ENCODE peak calls at places on chromosomes 2 and 18, in four cellular contexts. U is HepG2, E is WTC11, M is A549. W is an unnamed sample.

GRCh38 chr2:1898461-1899395 is 154.4 kb upstream of the PXDN start:
- DNase-seq in U (no peak), M (no peak), E (no peak), W (no peak)

GRCh38 chr18:11259421-11259820 is 110.1 kb upstream of the PIEZO2 start:
- DNase-seq in U (no peak), M (no peak), E (no peak), W (no peak)

GRCh38 chr18:3869848-3870247 is 419.9 kb downstream of the TGIF1 start:
- DNase-seq in M (peak; percentile 77), U (peak; percentile 36), E (no peak), W (no peak)

GRCh38 chr2:148524519-148524919 is 120.0 kb upstream of the EPC2 start:
- DNase-seq in M (no peak), U (no peak), E (no peak), W (no peak)

GRCh38 chr2:111678651-111679050 is 205.3 kb downstream of the ANAPC1 start:
- DNase-seq in U (no peak), E (no peak), M (no peak), W (no peak)

GRCh38 chr2:224987733-224988132 is 54.5 kb downstream of the DOCK10 start:
- DNase-seq in M (no peak), E (no peak), U (no peak), W (no peak)

GRCh38 chr2:224311226-224311625 is 90.7 kb downstream of the FAM124B start:
- DNase-seq in E (no peak), M (no peak), U (no peak), W (no peak)

GRCh38 chr2:76953733-76954347 is 568.3 kb downstream of the LRRTM4 start:
- DNase-seq in U (peak; percentile 68), E (peak; percentile 36), M (peak; percentile 56), W (peak; percentile 17)

GRCh38 chr2:50077190-50077589 is 922.9 kb upstream of the FSHR start:
- DNase-seq in E (no peak), M (no peak), U (no peak), W (no peak)

GRCh38 chr2:154697422-154698237 is 865 bp upstream of the KCNJ3 start:
- DNase-seq in M (no peak), E (peak; percentile 55), U (no peak), W (no peak)

GRCh38 chr2:39597309-39597708 is 68.4 kb upstream of the TMEM178A start:
- DNase-seq in U (no peak), M (no peak), E (no peak), W (no peak)

GRCh38 chr2:232885264-232885961 is 15.3 kb downstream of the SNORC start:
- DNase-seq in E (no peak), M (no peak), U (no peak), W (no peak)

GRCh38 chr2:15808980-15809379 is 131.4 kb upstream of the MYCN start:
- DNase-seq in U (no peak), M (no peak), E (no peak), W (no peak)
- TF ChIP-seq ESRRA in U (no peak), M (no peak), E (no peak), W (no peak)

GRCh38 chr2:140178224-140178623 is 1398.0 kb upstream of the NXPH2 start:
- DNase-seq in M (no peak), E (no peak), U (no peak), W (no peak)
- TF ChIP-seq ESRRA in M (no peak), E (no peak), U (no peak), W (no peak)

GRCh38 chr2:45919711-45920111 is 268.2 kb downstream of the PRKCE start:
- DNase-seq in E (no peak), M (no peak), U (no peak), W (no peak)

GRCh38 chr2:45923701-45924100 is 272.2 kb downstream of the PRKCE start:
- DNase-seq in E (no peak), U (no peak), M (no peak), W (no peak)

GRCh38 chr2:45921921-45922320 is 270.4 kb downstream of the PRKCE start:
- DNase-seq in M (no peak), E (no peak), U (no peak), W (no peak)

GRCh38 chr2:45925636-45926350 is 274.3 kb downstream of the PRKCE start:
- DNase-seq in U (no peak), E (no peak), M (no peak), W (no peak)

GRCh38 chr2:45922577-45922988 is 271.1 kb downstream of the PRKCE start:
- DNase-seq in M (no peak), U (no peak), E (no peak), W (no peak)
- TF ChIP-seq ESRRA in M (no peak), U (no peak), E (no peak), W (no peak)

DNA sequence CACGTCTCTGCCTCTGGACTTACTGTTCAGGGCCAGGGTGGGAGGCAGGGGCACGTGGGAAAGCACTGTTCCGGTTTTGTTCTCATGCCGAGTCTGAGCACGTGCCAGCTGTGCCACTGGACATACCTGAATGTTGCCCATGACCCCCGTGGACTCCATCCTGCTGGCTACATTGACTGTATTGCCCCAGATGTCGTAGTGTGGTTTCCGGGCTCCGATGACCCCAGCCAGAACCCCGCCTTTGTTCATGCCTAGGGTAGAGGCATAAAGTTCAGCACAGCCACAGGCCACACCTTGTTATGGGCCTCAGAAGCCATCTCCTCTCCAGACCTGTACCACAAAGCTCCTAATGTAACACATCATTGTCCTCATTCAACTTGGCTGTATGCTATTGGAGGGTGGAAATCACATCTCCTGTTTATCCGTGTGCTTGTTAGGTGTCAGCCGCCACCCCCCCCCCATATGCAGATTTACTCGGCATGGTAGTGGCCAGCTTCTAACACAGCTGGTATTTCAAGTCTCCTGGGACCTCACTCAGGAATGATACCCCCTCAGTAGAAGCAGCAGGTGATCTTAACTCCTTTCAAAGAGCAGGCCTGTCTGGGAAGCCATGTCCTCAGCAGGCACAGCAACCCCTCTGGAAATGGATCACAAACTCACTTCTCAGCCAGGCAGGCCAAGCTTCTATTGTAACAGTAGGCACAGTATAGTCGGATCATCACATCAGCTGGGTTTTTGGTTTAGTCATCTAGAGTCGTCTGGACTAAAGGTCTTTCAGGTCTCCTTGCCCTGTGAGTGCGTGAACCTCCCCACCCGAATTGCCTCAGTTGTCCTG is 27.6 kb downstream of the CENPO start:
- DNase-seq in M (no peak), U (no peak), E (no peak), W (no peak)
- TF ChIP-seq ESRRA in M (no peak), U (no peak), E (no peak), W (no peak)

GRCh38 chr18:76456823-76457222 is 38.2 kb downstream of the ZNF516 start:
- DNase-seq in E (no peak), U (no peak), M (no peak), W (no peak)
- TF ChIP-seq ESRRA in E (no peak), U (no peak), M (no peak), W (no peak)

DNA sequence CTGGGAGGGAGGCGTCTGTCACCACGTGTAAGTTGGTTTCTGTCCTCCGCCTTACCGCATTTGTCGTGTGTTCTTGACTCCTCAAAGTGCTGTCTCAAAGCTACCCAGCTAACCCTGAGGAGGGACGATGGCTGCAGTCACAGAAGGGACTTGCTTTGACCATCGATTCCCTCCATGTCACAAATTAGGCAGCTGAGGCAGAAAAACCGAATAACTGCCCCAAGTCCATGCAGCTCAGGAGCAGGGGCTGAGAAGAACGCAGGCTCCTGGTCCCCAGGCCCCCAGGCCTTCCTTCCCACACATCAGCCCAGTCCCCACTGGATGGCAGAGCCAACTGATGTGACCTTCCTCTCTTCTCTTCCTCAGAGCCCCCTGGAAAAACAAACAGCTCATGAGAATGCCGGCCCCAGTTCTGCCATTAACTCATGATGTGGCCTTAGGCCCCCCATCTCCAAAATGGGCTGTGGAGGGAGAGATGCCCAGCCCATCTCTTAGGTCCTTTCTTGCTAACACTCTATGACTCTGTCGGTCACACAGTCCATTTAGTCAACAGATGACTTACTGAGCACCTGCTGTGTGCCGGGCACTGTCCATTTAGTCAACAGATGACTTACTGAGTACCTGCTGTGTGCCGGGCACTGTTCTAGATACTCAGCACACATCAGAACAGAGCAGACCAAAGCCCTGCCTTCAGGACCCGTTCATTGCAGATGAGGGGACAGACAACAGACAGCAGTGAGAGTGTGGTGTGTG is 19.6 kb downstream of the MTERF4 start:
- DNase-seq in E (no peak), M (no peak), U (no peak), W (no peak)
- TF ChIP-seq ESRRA in E (no peak), M (no peak), U (no peak), W (no peak)

GRCh38 chr2:166539340-166540162 is 45.5 kb upstream of the SCN7A start:
- DNase-seq in E (no peak), U (peak; percentile 64), M (peak; percentile 62), W (peak; percentile 12)
- TF ChIP-seq ESRRA in E (no peak), U (no peak), M (no peak), W (no peak)

DNA sequence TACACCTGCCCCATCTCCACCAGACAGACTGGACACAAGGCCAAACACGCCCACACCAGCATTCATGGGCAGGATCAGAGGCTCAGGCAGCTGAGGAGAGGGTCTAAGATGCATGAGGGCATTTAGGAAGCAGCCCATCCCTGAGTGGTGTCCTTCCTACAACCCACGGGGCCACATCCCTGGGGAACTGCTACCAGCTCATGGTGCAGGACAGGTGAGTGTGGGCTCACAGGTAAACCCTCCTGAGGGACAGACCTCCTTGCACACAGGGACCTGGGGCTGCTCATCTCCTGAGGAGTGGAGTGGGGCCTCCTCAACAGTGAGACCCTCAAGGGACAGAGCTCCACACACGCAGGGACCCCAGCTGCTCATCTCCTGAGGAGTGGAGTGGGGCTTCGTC is 14.6 kb downstream of the PARD6G start:
- DNase-seq in E (no peak), M (no peak), U (no peak), W (no peak)
- TF ChIP-seq ESRRA in E (no peak), M (no peak), U (no peak), W (no peak)

W was measured in GM12878.